ENCODE peak calls at places on chromosomes 3 and 15, in ten cellular contexts. R is MM.1S, B is HCT116, F is fibroblast of lung, G is PC-3, H is IMR-90, I is OCI-LY7, J is mammary epithelial cell, C is H9, N is H1. A is an unnamed sample.
A peak's percentile ranks its signal among the peaks of the same experiment; 100 is the strongest.

GRCh38 chr3:150255416-150255815 is 152.7 kb upstream of the TSC22D2 start:
- DNase-seq in H (no peak), B (no peak), N (no peak), R (no peak), J (peak; percentile 61), F (no peak), G (no peak), I (no peak), C (no peak), A (no peak)

GRCh38 chr3:168847293-168847883 is 751.7 kb upstream of the GOLIM4 start:
- DNase-seq in G (peak; percentile 66), I (peak; percentile 44), C (no peak), J (peak; percentile 20), N (no peak), F (peak; percentile 24), H (peak; percentile 57), R (peak; percentile 66), B (no peak), A (peak; percentile 57)

GRCh38 chr15:73654659-73655058 is 21.5 kb upstream of the NPTN start:
- DNase-seq in I (no peak), H (no peak), B (no peak), G (no peak), N (no peak), R (no peak), J (no peak), F (no peak), C (no peak), A (no peak)

GRCh38 chr3:86948840-86949239 is 42.1 kb downstream of the VGLL3 start:
- DNase-seq in B (no peak), R (no peak), N (no peak), G (peak; percentile 32), I (no peak), H (peak; percentile 87), F (peak; percentile 87), J (peak; percentile 88), C (no peak), A (no peak)

GRCh38 chr15:99486371-99487336 is 79.1 kb upstream of the MEF2A start:
- DNase-seq in B (peak; percentile 10), R (no peak), G (peak; percentile 62), H (peak; percentile 60), C (peak; percentile 51), F (peak; percentile 64), I (no peak), N (no peak), J (peak; percentile 23), A (peak; percentile 56)

GRCh38 chr15:26439681-26440080 is 333.2 kb downstream of the GABRB3 start:
- DNase-seq in I (no peak), R (no peak), H (no peak), F (no peak), J (no peak), G (no peak), B (no peak), C (no peak), N (no peak), A (no peak)

GRCh38 chr3:111803123-111803593 is 55.9 kb upstream of the PHLDB2 start:
- DNase-seq in G (peak; percentile 99), H (peak; percentile 97), B (peak; percentile 76), R (no peak), C (no peak), F (peak; percentile 100), I (no peak), N (no peak), J (peak; percentile 96), A (no peak)

GRCh38 chr3:71317749-71318458 is 265.6 kb downstream of the FOXP1 start:
- DNase-seq in B (no peak), I (peak; percentile 11), G (no peak), C (no peak), H (peak; percentile 77), F (peak; percentile 66), N (no peak), J (no peak), R (no peak), A (no peak)

GRCh38 chr3:74633021-74633420 is 18.6 kb upstream of the CNTN3 start:
- DNase-seq in H (peak; percentile 45), J (peak; percentile 50), R (no peak), B (no peak), F (peak; percentile 12), C (no peak), G (no peak), I (no peak), N (no peak), A (no peak)

GRCh38 chr15:74621936-74622335 is 6.3 kb downstream of the CLK3 start:
- DNase-seq in G (no peak), B (no peak), F (no peak), N (peak; percentile 86), J (no peak), R (no peak), I (no peak), C (peak; percentile 84), H (no peak), A (peak; percentile 54)

DNA sequence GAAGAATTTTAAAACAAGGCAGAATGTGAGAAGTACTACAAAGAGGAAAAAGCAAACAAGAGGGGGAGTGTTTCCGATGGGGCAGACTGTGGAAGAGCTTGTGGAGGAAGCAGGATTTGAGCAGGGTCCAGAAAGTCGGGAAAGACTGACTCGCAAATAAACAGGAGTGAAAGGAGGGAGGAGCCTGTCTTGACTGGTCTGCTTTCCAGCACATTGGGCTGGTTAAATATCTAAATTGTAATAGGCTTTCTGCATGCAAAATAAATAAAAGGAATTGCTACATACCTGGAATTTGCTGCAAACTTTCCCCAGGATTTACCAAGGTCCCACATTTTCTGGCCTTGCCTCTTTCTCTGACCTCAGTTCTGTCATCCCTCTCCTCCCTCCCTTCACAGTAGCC is 132.0 kb downstream of the RORA start:
- DNase-seq in G (no peak), N (no peak), C (no peak), H (no peak), F (no peak), B (no peak), J (no peak), R (no peak), I (no peak), A (no peak)
- H3K4me2 ChIP-seq in G (no peak overlapping the region), N (no peak overlapping the region), C (no peak overlapping the region), H (no peak overlapping the region), F (no peak overlapping the region), B (no peak overlapping the region), J (no peak overlapping the region), R (no peak overlapping the region), I (no peak overlapping the region), A (no peak overlapping the region)

DNA sequence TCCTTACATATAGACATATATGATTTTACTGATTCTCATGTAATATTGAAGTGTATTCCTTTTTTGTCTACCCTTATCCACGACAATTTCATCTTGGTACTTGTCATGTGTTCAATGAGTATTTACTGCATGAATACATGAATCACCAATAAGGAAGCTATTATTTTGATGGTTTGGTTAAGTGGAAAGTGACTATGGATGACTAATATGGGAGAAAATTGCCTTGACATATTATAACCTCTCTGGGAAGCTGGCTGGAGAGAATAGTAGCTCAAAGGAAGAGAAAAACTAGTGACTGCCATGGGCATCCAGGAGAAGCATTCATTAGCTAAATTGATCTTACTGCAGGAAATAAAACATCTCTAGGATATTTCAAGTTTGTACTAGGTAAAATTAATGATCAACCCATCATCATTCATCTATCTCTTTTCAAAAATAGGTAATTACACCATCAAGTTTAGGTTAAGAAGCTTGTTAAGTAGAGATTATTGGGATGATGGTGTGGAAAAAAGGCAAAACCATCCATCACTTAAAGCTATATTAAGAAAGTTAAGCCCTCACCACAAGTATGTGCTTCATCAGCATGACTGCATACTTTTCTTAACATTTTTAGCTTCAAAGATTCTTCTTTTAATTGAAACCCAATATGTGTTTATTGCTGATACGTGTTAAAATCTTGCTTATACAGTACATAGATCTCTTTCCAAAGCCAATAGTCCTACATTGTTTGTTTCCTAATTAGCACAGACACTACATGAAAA is 455.2 kb upstream of the ARPP21 start:
- DNase-seq in I (no peak), N (no peak), R (no peak), B (no peak), G (no peak), C (no peak), H (no peak), J (no peak), F (peak; percentile 83), A (no peak)
- H4K20me1 ChIP-seq in I (no peaks in the 10 kb centered on the region), N (no peaks in the 10 kb centered on the region), R (no peaks in the 10 kb centered on the region), B (no peaks in the 10 kb centered on the region), G (no peaks in the 10 kb centered on the region), C (no peaks in the 10 kb centered on the region), H (no peaks in the 10 kb centered on the region), J (no peaks in the 10 kb centered on the region), F (no peaks in the 10 kb centered on the region), A (no peaks in the 10 kb centered on the region)

GRCh38 chr15:90178468-90179435 is 22.4 kb upstream of the SEMA4B start:
- DNase-seq in N (no peak), C (no peak), G (no peak), B (no peak), J (no peak), R (peak; percentile 61), F (no peak), I (no peak), H (no peak), A (no peak)
- H3K4me2 ChIP-seq in N (no peak overlapping the region), C (no peak overlapping the region), G (no peak overlapping the region), B (no peak overlapping the region), J (no peak overlapping the region), R (peak overlapping the region; percentile 49), F (no peak overlapping the region), I (peak overlapping the region; percentile 5), H (no peak overlapping the region), A (no peak overlapping the region)

GRCh38 chr3:66242788-66243463 is 22.1 kb downstream of the SLC25A26 start:
- DNase-seq in H (no peak), B (no peak), G (no peak), I (no peak), N (no peak), C (no peak), R (peak; percentile 2), F (no peak), J (no peak), A (no peak)
- H4K20me1 ChIP-seq in H (no peaks in the 10 kb centered on the region), B (no peaks in the 10 kb centered on the region), G (no peaks in the 10 kb centered on the region), I (no peaks in the 10 kb centered on the region), N (no peaks in the 10 kb centered on the region), C (no peaks in the 10 kb centered on the region), R (no peaks in the 10 kb centered on the region), F (no peaks in the 10 kb centered on the region), J (no peaks in the 10 kb centered on the region), A (no peaks in the 10 kb centered on the region)

GRCh38 chr3:144843099-144843498 is 871.5 kb downstream of the DIPK2A start:
- DNase-seq in C (no peak), H (no peak), F (no peak), N (no peak), B (peak; percentile 7), J (no peak), G (no peak), I (no peak), R (no peak), A (no peak)
- H3K4me2 ChIP-seq in C (no peak overlapping the region), H (no peak overlapping the region), F (no peak overlapping the region), N (no peak overlapping the region), B (no peak overlapping the region), J (no peak overlapping the region), G (no peak overlapping the region), I (no peak overlapping the region), R (no peak overlapping the region), A (no peak overlapping the region)